ENCODE peak calls at places on chromosome 6, in nine cellular contexts. One of them, this sample, is unnamed. For H3K9me3, the result is how much of the 10 kb centered on the place peaks cover.

GRCh38 chr6:73180076-73180717 is 45.1 kb downstream of the KHDC1L start:
- DNase-seq in body of pancreas: no peak
- DNase-seq in suprapubic skin: no peak
- DNase-seq in PC-9: no peak
- DNase-seq in CD8-positive, alpha-beta T cell: no peak
- DNase-seq in colonic mucosa: no peak
- DNase-seq in IMR-90: peak
- DNase-seq in H9: no peak
- DNase-seq in A549: no peak
- DNase-seq in this sample: no peak

GRCh38 chr6:44784195-44784594 is 396.7 kb downstream of the CDC5L start:
- DNase-seq in IMR-90: no peak
- DNase-seq in H9: no peak
- DNase-seq in colonic mucosa: no peak
- DNase-seq in PC-9: no peak
- DNase-seq in A549: no peak
- DNase-seq in suprapubic skin: no peak
- DNase-seq in body of pancreas: no peak
- DNase-seq in CD8-positive, alpha-beta T cell: no peak
- DNase-seq in this sample: no peak

GRCh38 chr6:114085206-114085605 is 114.3 kb upstream of the HDAC2 start:
- DNase-seq in H9: no peak
- DNase-seq in body of pancreas: no peak
- DNase-seq in A549: no peak
- DNase-seq in CD8-positive, alpha-beta T cell: no peak
- DNase-seq in suprapubic skin: no peak
- DNase-seq in PC-9: no peak
- DNase-seq in IMR-90: peak
- DNase-seq in colonic mucosa: no peak
- DNase-seq in this sample: no peak

GRCh38 chr6:99521557-99522286 is 6.5 kb upstream of the USP45 start:
- DNase-seq in colonic mucosa: peak
- DNase-seq in body of pancreas: no peak
- DNase-seq in IMR-90: peak
- DNase-seq in H9: peak
- DNase-seq in A549: peak
- DNase-seq in PC-9: peak
- DNase-seq in suprapubic skin: no peak
- DNase-seq in CD8-positive, alpha-beta T cell: no peak
- DNase-seq in this sample: no peak

GRCh38 chr6:22363166-22363965 is 66.5 kb upstream of the PRL start:
- DNase-seq in CD8-positive, alpha-beta T cell: no peak
- DNase-seq in body of pancreas: no peak
- DNase-seq in colonic mucosa: no peak
- DNase-seq in PC-9: no peak
- DNase-seq in A549: peak
- DNase-seq in IMR-90: no peak
- DNase-seq in H9: no peak
- DNase-seq in suprapubic skin: no peak
- DNase-seq in this sample: no peak

GRCh38 chr6:107361568-107362270 is 97.6 kb downstream of the PDSS2 start:
- DNase-seq in colonic mucosa: no peak
- DNase-seq in PC-9: no peak
- DNase-seq in CD8-positive, alpha-beta T cell: no peak
- DNase-seq in IMR-90: peak
- DNase-seq in suprapubic skin: no peak
- DNase-seq in H9: no peak
- DNase-seq in A549: no peak
- DNase-seq in body of pancreas: no peak
- DNase-seq in this sample: no peak

GRCh38 chr6:139779988-139780774 is 405.7 kb upstream of the CITED2 start:
- DNase-seq in H9: no peak
- DNase-seq in PC-9: no peak
- DNase-seq in colonic mucosa: no peak
- DNase-seq in body of pancreas: no peak
- DNase-seq in A549: no peak
- DNase-seq in suprapubic skin: no peak
- DNase-seq in IMR-90: peak
- DNase-seq in CD8-positive, alpha-beta T cell: no peak
- DNase-seq in this sample: no peak

GRCh38 chr6:18269253-18269652 is 4.9 kb upstream of the DEK start:
- DNase-seq in suprapubic skin: no peak
- DNase-seq in IMR-90: peak
- DNase-seq in colonic mucosa: no peak
- DNase-seq in H9: no peak
- DNase-seq in A549: no peak
- DNase-seq in PC-9: no peak
- DNase-seq in body of pancreas: no peak
- DNase-seq in CD8-positive, alpha-beta T cell: no peak
- DNase-seq in this sample: no peak

GRCh38 chr6:45532626-45533258 is 155.0 kb upstream of the SUPT3H start:
- DNase-seq in A549: no peak
- DNase-seq in body of pancreas: no peak
- DNase-seq in suprapubic skin: no peak
- DNase-seq in H9: no peak
- DNase-seq in IMR-90: peak
- DNase-seq in colonic mucosa: no peak
- DNase-seq in CD8-positive, alpha-beta T cell: no peak
- DNase-seq in PC-9: no peak
- DNase-seq in this sample: no peak

GRCh38 chr6:98644063-98644462 is 190.3 kb upstream of the POU3F2 start:
- DNase-seq in PC-9: no peak
- DNase-seq in CD8-positive, alpha-beta T cell: no peak
- DNase-seq in colonic mucosa: no peak
- DNase-seq in suprapubic skin: no peak
- DNase-seq in H9: no peak
- DNase-seq in A549: no peak
- DNase-seq in IMR-90: no peak
- DNase-seq in body of pancreas: no peak
- DNase-seq in this sample: no peak

GRCh38 chr6:8059129-8059528 is 5.1 kb downstream of the BLOC1S5 start:
- DNase-seq in IMR-90: peak
- DNase-seq in suprapubic skin: no peak
- DNase-seq in colonic mucosa: no peak
- DNase-seq in CD8-positive, alpha-beta T cell: no peak
- DNase-seq in H9: no peak
- DNase-seq in PC-9: no peak
- DNase-seq in body of pancreas: no peak
- DNase-seq in A549: peak
- DNase-seq in this sample: no peak

DNA sequence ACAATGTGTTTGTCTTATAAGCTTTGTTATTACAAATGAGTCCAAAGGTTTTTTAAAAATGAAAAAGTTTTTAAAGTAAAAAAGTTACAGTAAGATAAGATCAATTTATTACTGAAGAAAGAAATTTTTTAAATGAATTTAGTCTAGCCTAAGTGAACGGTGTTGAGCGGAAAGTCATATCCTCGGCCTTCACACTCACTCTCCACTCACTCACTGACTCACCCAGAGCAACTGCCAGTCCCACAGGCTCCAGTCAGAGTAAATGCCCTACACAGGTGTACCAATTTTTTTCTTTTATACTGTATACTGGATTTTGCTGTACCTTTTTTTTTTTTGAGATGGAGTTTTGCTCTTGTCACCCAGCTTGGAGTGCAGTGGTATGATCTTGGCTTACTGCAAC is 42.7 kb upstream of the AGPAT4 start:
- DNase-seq in IMR-90: no peak
- DNase-seq in H9: no peak
- DNase-seq in PC-9: no peak
- DNase-seq in CD8-positive, alpha-beta T cell: no peak
- DNase-seq in body of pancreas: no peak
- DNase-seq in suprapubic skin: no peak
- DNase-seq in A549: no peak
- DNase-seq in colonic mucosa: no peak
- DNase-seq in this sample: no peak
- H3K9me3 ChIP-seq in IMR-90: under half
- H3K9me3 ChIP-seq in H9: under half
- H3K9me3 ChIP-seq in PC-9: under half
- H3K9me3 ChIP-seq in CD8-positive, alpha-beta T cell: under half
- H3K9me3 ChIP-seq in body of pancreas: under half
- H3K9me3 ChIP-seq in suprapubic skin: under half
- H3K9me3 ChIP-seq in A549: under half
- H3K9me3 ChIP-seq in colonic mucosa: under half
- H3K9me3 ChIP-seq in this sample: under half

DNA sequence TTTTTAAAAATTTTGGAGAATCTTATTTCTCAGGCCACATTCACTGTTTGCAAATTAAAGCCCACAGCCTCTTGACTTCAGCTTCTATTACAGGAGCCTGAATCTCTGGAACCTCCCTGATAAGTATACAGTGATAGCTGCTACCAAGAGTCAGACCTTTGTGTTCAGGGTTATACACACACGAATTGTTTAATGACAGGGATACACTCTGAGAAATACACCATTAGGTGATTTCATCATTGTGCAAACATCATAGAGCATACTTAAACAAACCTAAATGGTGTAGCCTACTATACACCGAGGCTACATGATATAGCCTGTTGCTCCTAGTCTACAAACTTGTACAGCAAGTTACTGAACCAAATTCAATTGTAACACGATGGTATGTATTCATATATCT is 473.9 kb downstream of the PKHD1 start:
- DNase-seq in A549: no peak
- DNase-seq in body of pancreas: no peak
- DNase-seq in CD8-positive, alpha-beta T cell: no peak
- DNase-seq in PC-9: no peak
- DNase-seq in IMR-90: no peak
- DNase-seq in colonic mucosa: no peak
- DNase-seq in suprapubic skin: no peak
- DNase-seq in H9: no peak
- DNase-seq in this sample: no peak
- H3K27ac ChIP-seq in A549: no peak
- H3K27ac ChIP-seq in body of pancreas: peak
- H3K27ac ChIP-seq in CD8-positive, alpha-beta T cell: no peak
- H3K27ac ChIP-seq in PC-9: no peak
- H3K27ac ChIP-seq in IMR-90: no peak
- H3K27ac ChIP-seq in colonic mucosa: no peak
- H3K27ac ChIP-seq in suprapubic skin: no peak
- H3K27ac ChIP-seq in H9: no peak
- H3K27ac ChIP-seq in this sample: no peak

GRCh38 chr6:138403801-138404665 is at the start of gene HEBP2:
- DNase-seq in suprapubic skin: peak
- DNase-seq in IMR-90: peak
- DNase-seq in CD8-positive, alpha-beta T cell: peak
- DNase-seq in PC-9: peak
- DNase-seq in colonic mucosa: peak
- DNase-seq in A549: peak
- DNase-seq in body of pancreas: peak
- DNase-seq in H9: peak
- DNase-seq in this sample: peak

GRCh38 chr6:138401960-138402832 is 1.8 kb upstream of the HEBP2 start:
- DNase-seq in CD8-positive, alpha-beta T cell: no peak
- DNase-seq in body of pancreas: no peak
- DNase-seq in PC-9: no peak
- DNase-seq in H9: no peak
- DNase-seq in A549: no peak
- DNase-seq in suprapubic skin: no peak
- DNase-seq in colonic mucosa: no peak
- DNase-seq in IMR-90: no peak
- DNase-seq in this sample: no peak

GRCh38 chr6:138404666-138405337 is 779 bp downstream of the HEBP2 start:
- DNase-seq in A549: no peak
- DNase-seq in H9: no peak
- DNase-seq in CD8-positive, alpha-beta T cell: no peak
- DNase-seq in suprapubic skin: peak
- DNase-seq in body of pancreas: no peak
- DNase-seq in IMR-90: no peak
- DNase-seq in PC-9: no peak
- DNase-seq in colonic mucosa: peak
- DNase-seq in this sample: no peak

GRCh38 chr6:138402833-138403187 is 1.2 kb upstream of the HEBP2 start:
- DNase-seq in colonic mucosa: no peak
- DNase-seq in IMR-90: no peak
- DNase-seq in suprapubic skin: no peak
- DNase-seq in body of pancreas: no peak
- DNase-seq in PC-9: no peak
- DNase-seq in CD8-positive, alpha-beta T cell: no peak
- DNase-seq in A549: no peak
- DNase-seq in H9: no peak
- DNase-seq in this sample: no peak

GRCh38 chr6:138403324-138403800 is 661 bp upstream of the HEBP2 start:
- DNase-seq in IMR-90: no peak
- DNase-seq in H9: peak
- DNase-seq in suprapubic skin: no peak
- DNase-seq in PC-9: peak
- DNase-seq in CD8-positive, alpha-beta T cell: peak
- DNase-seq in A549: peak
- DNase-seq in colonic mucosa: peak
- DNase-seq in body of pancreas: peak
- DNase-seq in this sample: no peak
- TF ChIP-seq CTCF in IMR-90: peak
- TF ChIP-seq CTCF in H9: peak
- TF ChIP-seq CTCF in suprapubic skin: no peak
- TF ChIP-seq CTCF in PC-9: no peak
- TF ChIP-seq CTCF in CD8-positive, alpha-beta T cell: no peak
- TF ChIP-seq CTCF in A549: no peak
- TF ChIP-seq CTCF in colonic mucosa: no peak
- TF ChIP-seq CTCF in body of pancreas: no peak
- TF ChIP-seq CTCF in this sample: no peak

GRCh38 chr6:159529820-159530405 is 163.1 kb downstream of the SOD2 start:
- DNase-seq in A549: no peak
- DNase-seq in H9: no peak
- DNase-seq in PC-9: no peak
- DNase-seq in colonic mucosa: no peak
- DNase-seq in IMR-90: no peak
- DNase-seq in CD8-positive, alpha-beta T cell: no peak
- DNase-seq in body of pancreas: no peak
- DNase-seq in suprapubic skin: no peak
- DNase-seq in this sample: no peak

GRCh38 chr6:159532155-159532554 is 160.9 kb downstream of the SOD2 start:
- DNase-seq in IMR-90: no peak
- DNase-seq in CD8-positive, alpha-beta T cell: no peak
- DNase-seq in colonic mucosa: no peak
- DNase-seq in A549: no peak
- DNase-seq in suprapubic skin: no peak
- DNase-seq in H9: peak
- DNase-seq in body of pancreas: no peak
- DNase-seq in PC-9: no peak
- DNase-seq in this sample: no peak

GRCh38 chr6:159533016-159533415 is 160.0 kb downstream of the SOD2 start:
- DNase-seq in colonic mucosa: no peak
- DNase-seq in IMR-90: no peak
- DNase-seq in PC-9: no peak
- DNase-seq in body of pancreas: no peak
- DNase-seq in suprapubic skin: no peak
- DNase-seq in A549: no peak
- DNase-seq in H9: no peak
- DNase-seq in CD8-positive, alpha-beta T cell: no peak
- DNase-seq in this sample: no peak

GRCh38 chr6:159535629-159536028 is 157.4 kb downstream of the SOD2 start:
- DNase-seq in H9: no peak
- DNase-seq in body of pancreas: no peak
- DNase-seq in suprapubic skin: no peak
- DNase-seq in A549: no peak
- DNase-seq in PC-9: no peak
- DNase-seq in colonic mucosa: no peak
- DNase-seq in CD8-positive, alpha-beta T cell: no peak
- DNase-seq in IMR-90: no peak
- DNase-seq in this sample: no peak

GRCh38 chr6:159533568-159533967 is 159.5 kb downstream of the SOD2 start:
- DNase-seq in suprapubic skin: no peak
- DNase-seq in PC-9: no peak
- DNase-seq in H9: no peak
- DNase-seq in colonic mucosa: no peak
- DNase-seq in IMR-90: peak
- DNase-seq in CD8-positive, alpha-beta T cell: no peak
- DNase-seq in body of pancreas: no peak
- DNase-seq in A549: no peak
- DNase-seq in this sample: no peak
- H3K9me3 ChIP-seq in suprapubic skin: under half
- H3K9me3 ChIP-seq in PC-9: under half
- H3K9me3 ChIP-seq in H9: under half
- H3K9me3 ChIP-seq in colonic mucosa: under half
- H3K9me3 ChIP-seq in IMR-90: under half
- H3K9me3 ChIP-seq in CD8-positive, alpha-beta T cell: under half
- H3K9me3 ChIP-seq in body of pancreas: under half
- H3K9me3 ChIP-seq in A549: under half
- H3K9me3 ChIP-seq in this sample: under half

This sample was measured in thoracic aorta.